ENCODE peak calls at places on chromosomes 12 and 14, in nine cellular contexts. S, D, L, I, Y, G, J, Z and H are unnamed samples.

GRCh38 chr14:83958359-83958758 is 1571.6 kb upstream of the FLRT2 start:
- DNase-seq in L (no peak), D (no peak), I (no peak), S (no peak), Y (no peak), G (no peak), Z (no peak), J (no peak), H (no peak)

GRCh38 chr12:57765003-57765697 is 1.7 kb downstream of the CYP27B1 start:
- DNase-seq in D (no peak), I (peak), S (peak), J (peak), G (no peak), L (peak), Z (no peak), Y (peak), H (peak)

GRCh38 chr12:12466157-12466556 is 96.5 kb downstream of the DUSP16 start:
- DNase-seq in Y (no peak), J (no peak), G (no peak), S (peak), D (no peak), L (peak), Z (no peak), I (no peak), H (no peak)

GRCh38 chr12:19273482-19274330 is 144.2 kb downstream of the PLEKHA5 start:
- DNase-seq in J (peak), I (peak), S (peak), L (peak), Z (peak), D (peak), Y (peak), G (peak), H (no peak)

GRCh38 chr14:34013714-34014055 is 62.8 kb upstream of the EGLN3 start:
- DNase-seq in J (no peak), D (no peak), Z (no peak), Y (no peak), S (no peak), G (peak), L (no peak), I (no peak), H (no peak)

GRCh38 chr12:123151679-123152454 is 977 bp upstream of the PITPNM2 start:
- DNase-seq in G (no peak), Y (no peak), I (peak), Z (no peak), L (no peak), D (no peak), S (no peak), J (no peak), H (no peak)

GRCh38 chr12:34391771-34392581 is 369.7 kb downstream of the ALG10 start:
- DNase-seq in G (no peak), I (no peak), Y (no peak), Z (peak), S (no peak), J (no peak), D (no peak), L (no peak), H (no peak)

GRCh38 chr14:64979336-64980074 is 7.2 kb upstream of the FNTB start:
- DNase-seq in Z (no peak), J (no peak), D (no peak), L (no peak), Y (no peak), G (no peak), I (peak), S (no peak), H (no peak)

GRCh38 chr12:14691560-14691959 is 4.8 kb downstream of the GUCY2C start:
- DNase-seq in J (peak), I (no peak), Z (peak), D (no peak), S (no peak), G (no peak), L (no peak), Y (no peak), H (no peak)

GRCh38 chr14:44846232-44846824 is 115.4 kb downstream of the KLHL28 start:
- DNase-seq in I (peak), G (peak), Y (peak), D (no peak), S (no peak), L (no peak), Z (no peak), J (no peak), H (peak)

GRCh38 chr14:38391334-38391733 is 135.4 kb upstream of the CLEC14A start:
- DNase-seq in I (no peak), D (no peak), S (no peak), J (no peak), G (peak), Z (no peak), L (no peak), Y (peak), H (no peak)

GRCh38 chr12:105659355-105660075 is 329.0 kb downstream of the C12orf75 start:
- DNase-seq in S (no peak), J (no peak), G (no peak), L (no peak), D (no peak), Z (peak), Y (no peak), I (no peak), H (no peak)

GRCh38 chr14:54922598-54922997 is 20.0 kb upstream of the GCH1 start:
- DNase-seq in Y (no peak), J (no peak), Z (no peak), S (no peak), G (peak), I (no peak), L (no peak), D (no peak), H (no peak)

GRCh38 chr12:28217805-28218204 is 27.5 kb downstream of the CCDC91 start:
- DNase-seq in I (no peak), J (no peak), G (no peak), S (no peak), Z (no peak), L (no peak), Y (no peak), D (no peak), H (no peak)

GRCh38 chr12:110316861-110317260 is 35.8 kb downstream of the ATP2A2 start:
- DNase-seq in Z (no peak), D (peak), G (no peak), S (no peak), J (no peak), L (no peak), I (no peak), Y (peak), H (no peak)